ENCODE peak calls at places on chromosomes 1 and 21, in nine cellular contexts. L is OCI-LY7, K is K562, O is H9, A is keratinocyte, P is mesendoderm, D is GM23338, F is IMR-90, J is A549. N is an unnamed sample.

GRCh38 chr1:38529337-38529860 is 330.2 kb downstream of the RRAGC start:
- DNase-seq in K (no peak), D (no peak), J (no peak), O (no peak), F (no peak), P (no peak), L (no peak), A (no peak), N (no peak)

GRCh38 chr1:218536311-218536710 is 191.2 kb downstream of the TGFB2 start:
- DNase-seq in L (no peak), A (no peak), P (no peak), D (no peak), J (no peak), F (no peak), K (no peak), O (no peak), N (peak; percentile 47)

GRCh38 chr21:43866659-43867331 is 1.8 kb downstream of the AGPAT3 start:
- DNase-seq in O (no peak), J (no peak), L (no peak), D (no peak), P (no peak), F (no peak), A (no peak), K (peak; percentile 57), N (peak; percentile 46)

GRCh38 chr1:7298749-7299151 is 472.3 kb upstream of the VAMP3 start:
- DNase-seq in P (peak; percentile 55), L (no peak), A (no peak), O (no peak), J (no peak), K (no peak), F (peak; percentile 82), D (no peak), N (peak; percentile 7)

GRCh38 chr1:88302843-88303486 is 381.1 kb upstream of the PKN2 start:
- DNase-seq in A (no peak), P (peak; percentile 45), L (peak; percentile 2), O (no peak), F (peak; percentile 55), D (peak; percentile 67), J (no peak), K (no peak), N (peak; percentile 51)

GRCh38 chr1:234572966-234573365 is 37.0 kb downstream of the IRF2BP2 start:
- DNase-seq in F (no peak), D (no peak), L (no peak), P (no peak), A (no peak), O (no peak), K (no peak), J (no peak), N (no peak)

GRCh38 chr1:59498640-59499039 is 201.7 kb downstream of the FGGY start:
- DNase-seq in D (no peak), K (no peak), O (no peak), L (no peak), P (no peak), A (no peak), F (no peak), J (no peak), N (no peak)

GRCh38 chr1:94096797-94097549 is 24.0 kb downstream of the ABCA4 start:
- DNase-seq in K (no peak), L (no peak), P (no peak), A (no peak), J (no peak), O (no peak), D (no peak), F (peak; percentile 71), N (no peak)

GRCh38 chr21:43986544-43987451 is 25.3 kb upstream of the TRAPPC10 start:
- DNase-seq in P (no peak), J (no peak), F (no peak), A (no peak), D (no peak), L (no peak), O (no peak), K (no peak), N (no peak)

GRCh38 chr1:169462385-169462784 is 23.4 kb downstream of the SLC19A2 start:
- DNase-seq in K (no peak), O (no peak), J (no peak), P (no peak), L (no peak), A (no peak), F (no peak), D (no peak), N (no peak)

GRCh38 chr1:203126866-203127671 is 457 bp upstream of the ADORA1 start:
- DNase-seq in D (no peak), K (no peak), P (no peak), O (peak; percentile 24), L (no peak), J (no peak), A (no peak), F (peak; percentile 4), N (no peak)

GRCh38 chr21:29342394-29342957 is 43.8 kb downstream of the BACH1 start:
- DNase-seq in O (no peak), P (no peak), J (peak; percentile 2), K (no peak), D (no peak), A (no peak), L (no peak), F (peak; percentile 99), N (peak; percentile 96)

GRCh38 chr1:93738075-93738622 is 56.5 kb upstream of the BCAR3 start:
- DNase-seq in L (no peak), D (no peak), P (no peak), K (no peak), F (peak; percentile 90), A (peak; percentile 95), J (peak; percentile 40), O (no peak), N (peak; percentile 98)

GRCh38 chr1:194568610-194569009 is 1382.2 kb upstream of the B3GALT2 start:
- DNase-seq in L (no peak), O (no peak), D (peak; percentile 28), P (peak; percentile 8), J (no peak), F (peak; percentile 12), A (no peak), K (peak; percentile 11), N (no peak)

GRCh38 chr21:21230672-21231071 is 232.5 kb downstream of the NCAM2 start:
- DNase-seq in O (no peak), A (no peak), D (peak; percentile 37), K (peak; percentile 30), J (no peak), P (peak; percentile 16), F (peak; percentile 24), L (no peak), N (peak; percentile 34)

GRCh38 chr1:17043676-17044075 is 10.2 kb downstream of the SDHB start:
- DNase-seq in J (no peak), K (no peak), P (no peak), L (no peak), F (no peak), O (no peak), D (no peak), A (no peak), N (no peak)

GRCh38 chr1:100894622-100895539 is at the start of gene EXTL2:
- DNase-seq in A (peak; percentile 54), J (peak; percentile 51), O (peak; percentile 92), P (peak; percentile 97), D (peak; percentile 95), K (peak; percentile 88), F (peak; percentile 64), L (peak; percentile 45), N (peak; percentile 91)

DNA sequence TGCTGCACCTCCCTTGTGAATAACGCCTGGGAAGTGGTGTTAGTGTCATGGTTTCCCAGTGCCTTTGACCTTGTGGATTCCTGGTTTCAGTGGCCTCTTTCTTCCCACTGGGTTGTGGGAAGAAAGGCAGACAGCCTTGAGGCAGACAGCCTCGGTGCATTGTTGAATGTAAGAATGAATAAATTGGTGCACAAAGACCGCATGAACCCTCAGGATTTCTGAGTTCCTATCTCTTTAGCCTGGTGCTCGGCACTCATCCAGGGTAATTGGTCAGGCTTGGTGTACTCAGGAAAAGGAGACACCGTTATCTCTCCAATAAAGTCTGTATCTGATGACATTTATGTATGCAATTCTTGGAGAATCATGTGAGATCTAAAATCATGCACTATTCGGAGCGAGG is 5.1 kb downstream of the ZNF362 start:
- DNase-seq in L (no peak), F (no peak), A (no peak), D (no peak), P (no peak), J (no peak), O (no peak), K (no peak), N (no peak)
- H3K4me2 ChIP-seq in L (no peak overlapping the region), F (no peak overlapping the region), A (no peak overlapping the region), D (no peak overlapping the region), P (no peak overlapping the region), J (no peak overlapping the region), O (no peak overlapping the region), K (no peak overlapping the region), N (no peak overlapping the region)

DNA sequence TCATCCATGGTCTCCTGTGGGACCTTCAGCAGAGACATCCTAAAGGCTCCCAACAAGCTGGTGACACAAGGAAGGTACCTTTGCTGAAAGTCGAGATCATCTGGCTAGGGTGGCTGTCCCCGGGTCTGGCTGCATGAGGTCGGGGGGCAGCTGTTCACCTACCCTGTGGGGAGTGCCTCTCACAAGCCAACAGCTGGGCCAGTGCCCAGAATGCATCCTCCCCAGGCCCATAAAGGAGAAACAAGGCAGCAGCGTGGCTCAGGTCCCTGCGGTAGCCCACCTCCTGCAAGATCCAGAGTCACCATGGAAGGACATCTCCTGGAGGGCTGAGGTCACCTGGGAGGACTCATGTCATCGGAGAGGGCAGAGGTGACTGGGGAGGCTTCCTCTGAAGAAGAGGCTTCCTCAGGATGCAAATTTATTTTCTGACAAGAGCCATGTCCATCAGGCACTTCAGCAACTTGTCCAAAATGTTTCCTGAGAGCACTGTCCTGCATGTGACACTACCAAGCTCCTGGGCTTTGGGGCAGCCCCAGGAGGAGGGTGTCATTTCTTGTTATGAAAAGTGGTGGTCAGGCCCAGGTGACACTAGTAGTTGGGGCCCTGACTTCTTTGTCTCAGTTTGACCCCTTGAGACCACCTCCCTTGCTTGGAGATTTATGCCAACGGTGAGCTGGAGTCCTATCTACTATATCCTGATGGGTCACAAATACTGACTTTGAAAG is 6.7 kb upstream of the SMYD3 start:
- DNase-seq in L (no peak), P (no peak), O (no peak), A (no peak), F (no peak), K (no peak), D (no peak), J (no peak), N (no peak)
- H3K4me2 ChIP-seq in L (no peak overlapping the region), P (no peak overlapping the region), O (no peak overlapping the region), A (no peak overlapping the region), F (no peak overlapping the region), K (peak overlapping the region; percentile 29), D (no peak overlapping the region), J (no peak overlapping the region), N (no peak overlapping the region)

GRCh38 chr1:172951728-172952365 is 98.9 kb downstream of the TNFSF18 start:
- DNase-seq in P (no peak), A (no peak), J (no peak), O (no peak), F (peak; percentile 91), L (no peak), K (no peak), D (no peak), N (peak; percentile 65)
- H3K4me2 ChIP-seq in P (no peak overlapping the region), A (peak overlapping the region; percentile 44), J (no peak overlapping the region), O (no peak overlapping the region), F (no peak overlapping the region), L (no peak overlapping the region), K (no peak overlapping the region), D (no peak overlapping the region), N (no peak overlapping the region)

DNA sequence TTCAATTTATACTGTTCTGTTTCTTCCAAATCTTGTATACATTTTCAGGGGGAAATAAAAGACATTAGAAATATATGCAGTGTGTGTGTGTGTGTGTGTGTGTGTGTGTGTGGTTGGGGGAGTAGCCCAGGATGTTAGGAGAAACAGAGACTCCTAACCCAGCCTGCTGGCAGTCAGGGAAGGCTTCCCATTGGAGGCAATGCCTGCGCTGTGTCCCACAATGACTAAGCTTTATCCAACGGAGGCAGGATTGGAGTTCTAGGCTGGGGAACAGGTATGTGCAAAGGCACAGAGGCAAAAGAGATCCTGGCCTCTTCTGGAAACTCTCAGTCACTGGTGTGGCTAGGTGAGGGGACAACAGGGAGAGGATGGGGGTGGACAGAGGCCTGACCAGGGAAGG is 16.5 kb upstream of the ADGRB2 start:
- DNase-seq in K (peak; percentile 56), F (no peak), D (no peak), J (no peak), O (no peak), P (peak; percentile 55), L (no peak), A (no peak), N (no peak)
- H3K4me2 ChIP-seq in K (peak overlapping the region; percentile 25), F (no peak overlapping the region), D (no peak overlapping the region), J (no peak overlapping the region), O (no peak overlapping the region), P (no peak overlapping the region), L (no peak overlapping the region), A (no peak overlapping the region), N (no peak overlapping the region)

N was measured in PC-3.